ENCODE peak calls at places on chromosomes 11 and 22, in five cellular contexts. T is colonic mucosa; V is OCI-LY7; C is breast epithelium; L is CD8-positive, alpha-beta T cell. B is an unnamed sample. For H3K4me1, the result is how much of the 10 kb centered on the place peaks cover.

GRCh38 chr11:121801796-121802195 is 314.2 kb downstream of the BLID start:
- DNase-seq in C (no peak), L (no peak), T (no peak), V (no peak), B (no peak)

GRCh38 chr22:28345304-28345703 is 334.3 kb downstream of the TTC28 start:
- DNase-seq in L (no peak), V (no peak), C (peak), T (no peak), B (no peak)

GRCh38 chr11:2678396-2678795 is 21.4 kb downstream of the KCNQ1OT1 start:
- DNase-seq in T (no peak), V (no peak), C (no peak), L (no peak), B (no peak)

GRCh38 chr11:68997124-68997994 is 15.7 kb downstream of the MRGPRF start:
- DNase-seq in V (no peak), C (no peak), L (no peak), T (peak), B (no peak)

GRCh38 chr22:21032843-21033688 is 705 bp upstream of the SLC7A4 start:
- DNase-seq in T (no peak), C (no peak), L (no peak), V (no peak), B (no peak)

GRCh38 chr22:39435616-39436015 is 21.2 kb upstream of the MGAT3 start:
- DNase-seq in V (no peak), C (no peak), T (no peak), L (no peak), B (no peak)

GRCh38 chr11:32090774-32091370 is at the start of gene RCN1:
- DNase-seq in V (no peak), T (peak), L (peak), C (peak), B (peak)

GRCh38 chr11:12087075-12087775 is 23.2 kb upstream of the MICAL2 start:
- DNase-seq in V (no peak), L (peak), T (peak), C (no peak), B (no peak)

GRCh38 chr11:44980533-44981427 is 30.1 kb upstream of the TP53I11 start:
- DNase-seq in T (peak), C (no peak), L (no peak), V (peak), B (no peak)

GRCh38 chr11:104254347-104254746 is 90.4 kb upstream of the PDGFD start:
- DNase-seq in C (no peak), V (peak), L (no peak), T (peak), B (no peak)

GRCh38 chr11:91639359-91639758 is 585.3 kb upstream of the FAT3 start:
- DNase-seq in T (no peak), L (no peak), V (no peak), C (no peak), B (no peak)

GRCh38 chr11:65559535-65559934 is 1.4 kb upstream of the LTBP3 start:
- DNase-seq in V (no peak), C (no peak), T (no peak), L (peak), B (no peak)

GRCh38 chr11:78860720-78861422 is 286.2 kb upstream of the NARS2 start:
- DNase-seq in C (no peak), T (no peak), L (no peak), V (no peak), B (no peak)

GRCh38 chr22:46539169-46539568 is 1.7 kb upstream of the CELSR1 start:
- DNase-seq in C (no peak), V (no peak), L (no peak), T (peak), B (no peak)

GRCh38 chr11:8773916-8774537 is 91.4 kb downstream of the RPL27A start:
- DNase-seq in L (no peak), V (no peak), T (no peak), C (no peak), B (no peak)

GRCh38 chr11:76554767-76555166 is 109.9 kb downstream of the EMSY start:
- DNase-seq in T (no peak), V (no peak), C (no peak), L (no peak), B (no peak)

GRCh38 chr11:58927393-58928081 is 11.8 kb upstream of the GLYATL1 start:
- DNase-seq in C (no peak), T (peak), L (peak), V (peak), B (no peak)

GRCh38 chr22:37184380-37184755 is 3.7 kb downstream of the C1QTNF6 start:
- DNase-seq in T (no peak), C (no peak), L (no peak), V (no peak), B (no peak)

GRCh38 chr11:117144477-117145392 is 648 bp downstream of the PAFAH1B2 start:
- DNase-seq in C (peak), L (peak), T (peak), V (peak), B (peak)

GRCh38 chr11:68398870-68399865 is 61.4 kb upstream of the PPP6R3 start:
- DNase-seq in T (no peak), V (no peak), C (peak), L (no peak), B (no peak)

GRCh38 chr11:7890417-7891179 is 40.5 kb downstream of the OR10A6 start:
- DNase-seq in C (no peak), V (peak), T (no peak), L (no peak), B (no peak)

GRCh38 chr11:67373916-67374570 is 645 bp upstream of the CLCF1 start:
- DNase-seq in L (peak), T (peak), V (peak), C (peak), B (no peak)

GRCh38 chr22:19043111-19044085 is 78.8 kb downstream of the DGCR2 start:
- DNase-seq in L (no peak), V (no peak), C (no peak), T (no peak), B (no peak)

GRCh38 chr11:27460571-27460970 is 12.0 kb downstream of the LGR4 start:
- DNase-seq in C (no peak), L (no peak), V (no peak), T (no peak), B (no peak)

GRCh38 chr22:37686002-37686982 is at the start of gene NOL12:
- DNase-seq in L (peak), V (peak), T (peak), C (peak), B (peak)

GRCh38 chr11:93072236-93072635 is 102.8 kb downstream of the MTNR1B start:
- DNase-seq in C (no peak), L (no peak), T (no peak), V (no peak), B (no peak)

GRCh38 chr22:49021097-49021925 is 806.4 kb downstream of the BRD1 start:
- DNase-seq in C (no peak), T (no peak), L (no peak), V (no peak), B (no peak)

GRCh38 chr11:14908214-14908880 is 16.3 kb upstream of the CYP2R1 start:
- DNase-seq in C (no peak), V (peak), L (peak), T (peak), B (no peak)

GRCh38 chr11:126139541-126140091 is 71.8 kb downstream of the RPUSD4 start:
- DNase-seq in L (no peak), T (no peak), C (no peak), V (no peak), B (no peak)

GRCh38 chr22:50577987-50578775 is at the start of gene CPT1B:
- DNase-seq in L (no peak), V (no peak), C (no peak), T (no peak), B (no peak)

GRCh38 chr11:64929625-64930024 is 5.1 kb downstream of the PPP2R5B start:
- DNase-seq in T (no peak), L (no peak), C (no peak), V (no peak), B (no peak)

GRCh38 chr11:66864924-66865697 is 8.2 kb downstream of the LRFN4 start:
- DNase-seq in C (no peak), L (no peak), T (no peak), V (no peak), B (no peak)

GRCh38 chr11:19577849-19578619 is 134.6 kb upstream of the NAV2 start:
- DNase-seq in V (no peak), C (no peak), T (no peak), L (no peak), B (no peak)

GRCh38 chr11:16678466-16679116 is 59.9 kb upstream of the C11orf58 start:
- DNase-seq in V (no peak), C (no peak), T (no peak), L (no peak), B (no peak)

GRCh38 chr11:93197383-93198220 is at the start of gene SLC36A4:
- DNase-seq in L (peak), C (peak), T (peak), V (peak), B (peak)

GRCh38 chr11:67281552-67282150 is 7.5 kb upstream of the ANKRD13D start:
- DNase-seq in V (no peak), L (peak), T (no peak), C (no peak), B (no peak)

GRCh38 chr11:67303989-67304411 is 670 bp downstream of the SSH3 start:
- DNase-seq in C (no peak), T (peak), V (no peak), L (peak), B (no peak)

GRCh38 chr11:69007978-69008381 is 5.1 kb downstream of the MRGPRF start:
- DNase-seq in T (no peak), L (no peak), V (no peak), C (no peak), B (no peak)

GRCh38 chr11:102680945-102681344 is 24.6 kb downstream of the MMP27 start:
- DNase-seq in C (no peak), L (no peak), V (no peak), T (no peak), B (no peak)

DNA sequence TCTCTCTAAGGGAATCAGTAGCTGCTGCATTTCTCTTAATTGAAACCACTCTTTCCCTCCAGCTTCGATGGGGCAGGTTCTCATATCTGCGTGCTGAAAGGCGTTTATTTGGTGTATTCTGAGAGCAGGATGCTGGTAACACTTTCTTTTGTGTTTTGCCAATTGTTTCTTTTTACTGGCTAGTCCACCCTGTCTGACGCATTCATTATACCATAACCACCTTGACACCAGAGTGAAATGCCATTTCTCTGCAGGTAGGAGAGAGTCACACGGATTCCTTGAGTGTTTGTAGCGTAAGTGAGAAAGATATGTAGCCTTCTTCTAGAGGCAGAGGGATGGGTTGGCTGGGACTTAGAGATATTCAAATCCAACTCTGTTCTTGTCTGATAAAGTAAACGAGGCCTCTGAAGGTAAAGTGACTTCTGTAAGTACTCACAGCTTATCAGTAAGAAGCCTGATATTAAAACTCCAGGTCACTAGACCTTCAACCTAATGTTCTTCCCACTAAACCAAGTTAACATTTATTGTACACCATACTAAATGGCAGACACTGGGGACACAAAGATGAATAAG is 21.4 kb downstream of the CD44 start:
- DNase-seq in C (no peak), L (no peak), T (no peak), V (no peak), B (no peak)
- H3K4me1 ChIP-seq in C (under half), L (half or more), T (under half), V (under half), B (half or more)

GRCh38 chr22:41237036-41237706 is 3.6 kb downstream of the CHADL start:
- DNase-seq in T (no peak), L (no peak), V (no peak), C (no peak), B (no peak)
- H3K4me3 ChIP-seq in T (peak), L (peak), V (no peak), C (peak), B (peak)

GRCh38 chr11:83047515-83048225 is 24.0 kb downstream of the RAB30 start:
- DNase-seq in T (no peak), L (no peak), C (no peak), V (no peak), B (no peak)

GRCh38 chr11:83051760-83052671 is 19.7 kb downstream of the RAB30 start:
- DNase-seq in T (no peak), C (no peak), L (no peak), V (no peak), B (no peak)

GRCh38 chr11:83044958-83045712 is 26.6 kb downstream of the RAB30 start:
- DNase-seq in T (no peak), V (peak), C (no peak), L (peak), B (no peak)

GRCh38 chr11:83042966-83043711 is 28.6 kb downstream of the RAB30 start:
- DNase-seq in C (peak), T (no peak), V (no peak), L (no peak), B (no peak)

DNA sequence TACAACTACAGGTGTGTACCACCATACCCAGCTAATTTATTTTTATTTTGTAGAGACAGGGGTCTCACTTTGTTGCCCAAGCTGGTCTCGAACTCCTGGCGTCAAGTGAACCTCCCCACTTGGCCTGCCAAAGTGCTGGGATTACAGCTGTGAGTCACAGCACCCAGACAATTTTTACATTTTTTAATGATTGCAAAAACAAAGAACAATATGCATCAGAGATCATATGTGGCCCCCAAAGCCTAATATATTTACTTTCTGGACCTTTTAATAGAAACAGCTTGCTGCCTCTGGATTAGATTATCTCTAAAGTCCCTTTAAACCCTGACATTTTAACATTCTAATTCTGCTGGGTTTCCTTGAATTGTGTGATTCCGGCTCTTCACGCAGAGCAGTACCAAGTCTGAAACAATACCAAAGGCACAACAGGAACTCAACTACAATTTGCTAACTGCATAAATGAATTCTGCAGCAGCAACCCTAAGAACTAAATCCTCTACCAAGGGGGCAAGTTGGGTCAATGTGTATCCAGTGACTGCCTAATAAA is 25.0 kb downstream of the RAB30 start:
- DNase-seq in C (no peak), V (no peak), L (no peak), T (no peak), B (no peak)
- H3K4me1 ChIP-seq in C (under half), V (half or more), L (under half), T (under half), B (under half)

GRCh38 chr11:120511116-120511803 is at the start of gene GRIK4:
- DNase-seq in T (peak), C (peak), V (peak), L (peak), B (peak)

GRCh38 chr11:120513436-120514315 is 2.1 kb downstream of the GRIK4 start:
- DNase-seq in C (no peak), L (no peak), T (no peak), V (no peak), B (no peak)

GRCh38 chr11:120514541-120515121 is 3.1 kb downstream of the GRIK4 start:
- DNase-seq in T (no peak), V (no peak), L (no peak), C (no peak), B (no peak)

GRCh38 chr11:120511804-120512726 is 517 bp downstream of the GRIK4 start:
- DNase-seq in C (no peak), V (no peak), L (no peak), T (no peak), B (no peak)

GRCh38 chr11:120512727-120513435 is 1.3 kb downstream of the GRIK4 start:
- DNase-seq in T (no peak), V (no peak), C (no peak), L (no peak), B (no peak)
- H3K4me3 ChIP-seq in T (no peak), V (no peak), C (no peak), L (no peak), B (no peak)

GRCh38 chr22:42611076-42611475 is 3.6 kb downstream of the POLDIP3 start:
- DNase-seq in V (no peak), L (no peak), C (no peak), T (no peak), B (no peak)
- H3K4me1 ChIP-seq in V (under half), L (half or more), C (under half), T (under half), B (under half)

GRCh38 chr11:72522186-72522585 is 87.9 kb upstream of the CLPB start:
- DNase-seq in V (no peak), C (no peak), T (no peak), L (no peak), B (no peak)

GRCh38 chr11:72523991-72524390 is 89.7 kb upstream of the CLPB start:
- DNase-seq in T (no peak), C (no peak), L (no peak), V (no peak), B (no peak)

GRCh38 chr11:72521672-72522071 is 87.3 kb upstream of the CLPB start:
- DNase-seq in T (no peak), V (no peak), L (no peak), C (no peak), B (no peak)

GRCh38 chr11:72520815-72521214 is 86.5 kb upstream of the CLPB start:
- DNase-seq in T (no peak), V (no peak), L (no peak), C (no peak), B (no peak)

DNA sequence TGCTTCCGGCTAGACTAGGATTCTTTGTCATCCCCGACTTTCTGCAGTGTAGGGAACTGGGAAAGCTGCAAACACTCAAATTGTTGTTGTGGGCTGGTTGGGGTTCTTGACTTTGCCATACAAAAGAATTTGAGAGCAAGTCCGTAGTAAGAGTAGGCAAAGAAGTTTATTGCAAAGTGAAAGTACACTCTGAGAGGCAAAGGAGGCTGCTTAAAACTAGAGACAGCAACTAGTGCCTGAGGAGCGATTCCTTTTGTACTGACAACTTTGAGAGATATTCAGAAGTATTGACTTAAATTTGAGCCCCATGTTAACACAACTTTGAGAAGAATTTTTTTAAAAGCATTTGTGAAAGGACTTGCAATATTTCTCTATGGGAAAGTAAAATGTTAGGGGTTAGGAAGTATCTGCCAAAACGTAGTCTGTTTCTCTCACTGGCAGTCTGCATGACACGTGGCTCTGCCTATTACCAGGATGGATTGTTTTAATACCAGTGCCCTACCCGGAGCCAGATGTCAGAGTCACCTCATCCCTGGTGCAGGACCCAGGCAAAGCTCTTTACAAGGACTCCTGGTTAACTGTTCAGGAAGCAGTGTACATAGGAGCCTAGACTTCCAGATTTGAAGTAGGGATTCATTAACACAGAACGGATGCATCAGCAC is 85.0 kb upstream of the CLPB start:
- DNase-seq in C (no peak), L (no peak), T (no peak), V (no peak), B (no peak)
- H3K4me3 ChIP-seq in C (peak), L (peak), T (peak), V (peak), B (peak)